ENCODE peak calls at places on chromosomes 1 and 21, in seven cellular contexts. One of them, this sample, is unnamed.

GRCh38 chr1:224879404-224879803 is 50.1 kb upstream of the DNAH14 start:
- DNase-seq in mammary epithelial cell: peak; percentile 25
- DNase-seq in tibial artery: no peak
- DNase-seq in omental fat pad: no peak
- DNase-seq in RWPE1: no peak
- DNase-seq in sigmoid colon: no peak
- DNase-seq in foreskin fibroblast: peak; percentile 45
- DNase-seq in this sample: peak; percentile 79

GRCh38 chr1:234437423-234438171 is 41.4 kb downstream of the TARBP1 start:
- DNase-seq in mammary epithelial cell: no peak
- DNase-seq in tibial artery: no peak
- DNase-seq in omental fat pad: no peak
- DNase-seq in RWPE1: no peak
- DNase-seq in sigmoid colon: peak; percentile 70
- DNase-seq in foreskin fibroblast: peak; percentile 7
- DNase-seq in this sample: peak; percentile 29

GRCh38 chr1:167713330-167714081 is 8.3 kb upstream of the MPZL1 start:
- DNase-seq in mammary epithelial cell: no peak
- DNase-seq in tibial artery: peak; percentile 70
- DNase-seq in omental fat pad: no peak
- DNase-seq in RWPE1: no peak
- DNase-seq in sigmoid colon: peak; percentile 77
- DNase-seq in foreskin fibroblast: no peak
- DNase-seq in this sample: no peak

GRCh38 chr1:15173863-15174614 is 20.5 kb downstream of the TMEM51 start:
- DNase-seq in mammary epithelial cell: peak; percentile 79
- DNase-seq in tibial artery: no peak
- DNase-seq in omental fat pad: no peak
- DNase-seq in RWPE1: no peak
- DNase-seq in sigmoid colon: no peak
- DNase-seq in foreskin fibroblast: no peak
- DNase-seq in this sample: no peak

GRCh38 chr1:173549813-173550212 is 53.1 kb downstream of the SLC9C2 start:
- DNase-seq in mammary epithelial cell: no peak
- DNase-seq in tibial artery: no peak
- DNase-seq in omental fat pad: no peak
- DNase-seq in RWPE1: no peak
- DNase-seq in sigmoid colon: no peak
- DNase-seq in foreskin fibroblast: no peak
- DNase-seq in this sample: no peak

GRCh38 chr1:214002060-214002459 is 14.3 kb downstream of the PROX1 start:
- DNase-seq in mammary epithelial cell: no peak
- DNase-seq in tibial artery: no peak
- DNase-seq in omental fat pad: no peak
- DNase-seq in RWPE1: no peak
- DNase-seq in sigmoid colon: no peak
- DNase-seq in foreskin fibroblast: no peak
- DNase-seq in this sample: no peak

GRCh38 chr1:78303620-78304019 is 187.2 kb upstream of the PTGFR start:
- DNase-seq in mammary epithelial cell: peak; percentile 92
- DNase-seq in tibial artery: no peak
- DNase-seq in omental fat pad: peak; percentile 27
- DNase-seq in RWPE1: peak; percentile 91
- DNase-seq in sigmoid colon: peak; percentile 84
- DNase-seq in foreskin fibroblast: peak; percentile 91
- DNase-seq in this sample: peak; percentile 96

GRCh38 chr1:36212782-36213181 is 11.5 kb upstream of the THRAP3 start:
- DNase-seq in mammary epithelial cell: no peak
- DNase-seq in tibial artery: no peak
- DNase-seq in omental fat pad: no peak
- DNase-seq in RWPE1: no peak
- DNase-seq in sigmoid colon: peak; percentile 12
- DNase-seq in foreskin fibroblast: no peak
- DNase-seq in this sample: no peak

GRCh38 chr1:100862591-100862990 is 32.1 kb downstream of the EXTL2 start:
- DNase-seq in mammary epithelial cell: peak; percentile 64
- DNase-seq in tibial artery: no peak
- DNase-seq in omental fat pad: no peak
- DNase-seq in RWPE1: no peak
- DNase-seq in sigmoid colon: no peak
- DNase-seq in foreskin fibroblast: peak; percentile 81
- DNase-seq in this sample: peak; percentile 90

GRCh38 chr1:40141878-40142535 is 19.2 kb upstream of the RLF start:
- DNase-seq in mammary epithelial cell: no peak
- DNase-seq in tibial artery: no peak
- DNase-seq in omental fat pad: no peak
- DNase-seq in RWPE1: no peak
- DNase-seq in sigmoid colon: no peak
- DNase-seq in foreskin fibroblast: no peak
- DNase-seq in this sample: no peak

GRCh38 chr21:32604484-32604883 is 7.7 kb downstream of the CFAP298 start:
- DNase-seq in mammary epithelial cell: no peak
- DNase-seq in tibial artery: no peak
- DNase-seq in omental fat pad: no peak
- DNase-seq in RWPE1: no peak
- DNase-seq in sigmoid colon: no peak
- DNase-seq in foreskin fibroblast: no peak
- DNase-seq in this sample: no peak

GRCh38 chr1:96927125-96927524 is 205.5 kb downstream of the PTBP2 start:
- DNase-seq in mammary epithelial cell: peak; percentile 32
- DNase-seq in tibial artery: no peak
- DNase-seq in omental fat pad: no peak
- DNase-seq in RWPE1: no peak
- DNase-seq in sigmoid colon: no peak
- DNase-seq in foreskin fibroblast: peak; percentile 40
- DNase-seq in this sample: peak; percentile 33

GRCh38 chr1:153678519-153679336 is at the start of gene NPR1:
- DNase-seq in mammary epithelial cell: peak; percentile 31
- DNase-seq in tibial artery: peak; percentile 89
- DNase-seq in omental fat pad: no peak
- DNase-seq in RWPE1: no peak
- DNase-seq in sigmoid colon: peak; percentile 91
- DNase-seq in foreskin fibroblast: peak; percentile 14
- DNase-seq in this sample: peak; percentile 27

GRCh38 chr1:77146270-77146669 is 73.0 kb downstream of the PIGK start:
- DNase-seq in mammary epithelial cell: no peak
- DNase-seq in tibial artery: no peak
- DNase-seq in omental fat pad: no peak
- DNase-seq in RWPE1: no peak
- DNase-seq in sigmoid colon: no peak
- DNase-seq in foreskin fibroblast: no peak
- DNase-seq in this sample: no peak

GRCh38 chr1:62384276-62385005 is 52.4 kb upstream of the USP1 start:
- DNase-seq in mammary epithelial cell: peak; percentile 68
- DNase-seq in tibial artery: no peak
- DNase-seq in omental fat pad: no peak
- DNase-seq in RWPE1: peak; percentile 50
- DNase-seq in sigmoid colon: no peak
- DNase-seq in foreskin fibroblast: peak; percentile 62
- DNase-seq in this sample: peak; percentile 95

GRCh38 chr1:183023601-183024351 is 556 bp downstream of the LAMC1 start:
- DNase-seq in mammary epithelial cell: peak; percentile 80
- DNase-seq in tibial artery: peak; percentile 78
- DNase-seq in omental fat pad: peak; percentile 38
- DNase-seq in RWPE1: peak; percentile 64
- DNase-seq in sigmoid colon: peak; percentile 81
- DNase-seq in foreskin fibroblast: no peak
- DNase-seq in this sample: peak; percentile 42

GRCh38 chr1:47507921-47508894 is 70.4 kb downstream of the FOXD2 start:
- DNase-seq in mammary epithelial cell: no peak
- DNase-seq in tibial artery: peak; percentile 80
- DNase-seq in omental fat pad: no peak
- DNase-seq in RWPE1: no peak
- DNase-seq in sigmoid colon: no peak
- DNase-seq in foreskin fibroblast: peak; percentile 8
- DNase-seq in this sample: no peak

GRCh38 chr1:244283772-244284171 is 167.9 kb downstream of the ADSS2 start:
- DNase-seq in mammary epithelial cell: no peak
- DNase-seq in tibial artery: no peak
- DNase-seq in omental fat pad: no peak
- DNase-seq in RWPE1: no peak
- DNase-seq in sigmoid colon: no peak
- DNase-seq in foreskin fibroblast: no peak
- DNase-seq in this sample: no peak

DNA sequence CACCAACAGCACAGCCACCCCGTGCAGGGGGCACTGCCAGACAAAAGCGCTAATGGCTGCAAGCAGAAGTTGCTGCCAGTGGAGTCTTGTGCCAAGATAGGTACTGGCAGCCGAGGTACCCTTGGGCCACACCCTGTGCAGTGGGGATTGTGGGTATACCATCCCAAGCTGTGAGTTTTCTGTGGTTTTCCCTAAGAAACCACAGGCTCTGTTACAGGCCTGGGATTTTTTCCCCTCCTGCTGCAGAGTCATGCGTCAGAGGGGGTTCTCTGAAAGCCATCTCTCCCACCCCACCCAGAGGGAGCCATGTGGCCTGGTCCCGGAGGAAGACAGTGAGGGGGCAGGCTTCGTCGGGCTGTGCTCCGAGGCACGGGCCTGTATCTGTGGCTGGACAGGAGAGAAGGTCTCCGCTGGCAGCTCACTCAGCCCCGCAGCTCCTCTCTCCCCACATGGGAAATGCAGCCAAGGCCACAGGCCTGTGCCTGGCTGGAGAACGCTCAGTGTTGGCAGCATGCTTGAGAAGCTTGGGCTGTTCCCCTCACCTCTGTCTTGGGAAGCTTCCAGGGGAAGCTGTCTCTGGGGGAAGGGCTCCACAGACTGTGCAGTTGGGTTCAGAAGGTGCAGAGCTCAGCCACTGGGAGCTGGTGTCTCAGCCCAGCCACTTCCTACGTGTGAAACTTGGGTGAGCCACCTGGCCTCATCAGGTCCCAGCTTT is 42.5 kb downstream of the NEK2 start:
- DNase-seq in mammary epithelial cell: peak; percentile 95
- DNase-seq in tibial artery: peak; percentile 76
- DNase-seq in omental fat pad: no peak
- DNase-seq in RWPE1: no peak
- DNase-seq in sigmoid colon: peak; percentile 78
- DNase-seq in foreskin fibroblast: no peak
- DNase-seq in this sample: peak; percentile 84
- TF ChIP-seq CTCF in mammary epithelial cell: no peak
- TF ChIP-seq CTCF in tibial artery: no peak
- TF ChIP-seq CTCF in omental fat pad: no peak
- TF ChIP-seq CTCF in RWPE1: no peak
- TF ChIP-seq CTCF in sigmoid colon: no peak
- TF ChIP-seq CTCF in foreskin fibroblast: no peak
- TF ChIP-seq CTCF in this sample: peak; percentile 1

GRCh38 chr21:31536138-31536537 is 123.4 kb upstream of the SOD1 start:
- DNase-seq in mammary epithelial cell: no peak
- DNase-seq in tibial artery: no peak
- DNase-seq in omental fat pad: no peak
- DNase-seq in RWPE1: no peak
- DNase-seq in sigmoid colon: no peak
- DNase-seq in foreskin fibroblast: no peak
- DNase-seq in this sample: no peak

GRCh38 chr21:31543191-31543590 is 116.3 kb upstream of the SOD1 start:
- DNase-seq in mammary epithelial cell: peak; percentile 48
- DNase-seq in tibial artery: no peak
- DNase-seq in omental fat pad: no peak
- DNase-seq in RWPE1: no peak
- DNase-seq in sigmoid colon: no peak
- DNase-seq in foreskin fibroblast: no peak
- DNase-seq in this sample: no peak

GRCh38 chr21:31538821-31539220 is 120.7 kb upstream of the SOD1 start:
- DNase-seq in mammary epithelial cell: no peak
- DNase-seq in tibial artery: no peak
- DNase-seq in omental fat pad: no peak
- DNase-seq in RWPE1: no peak
- DNase-seq in sigmoid colon: no peak
- DNase-seq in foreskin fibroblast: no peak
- DNase-seq in this sample: no peak

DNA sequence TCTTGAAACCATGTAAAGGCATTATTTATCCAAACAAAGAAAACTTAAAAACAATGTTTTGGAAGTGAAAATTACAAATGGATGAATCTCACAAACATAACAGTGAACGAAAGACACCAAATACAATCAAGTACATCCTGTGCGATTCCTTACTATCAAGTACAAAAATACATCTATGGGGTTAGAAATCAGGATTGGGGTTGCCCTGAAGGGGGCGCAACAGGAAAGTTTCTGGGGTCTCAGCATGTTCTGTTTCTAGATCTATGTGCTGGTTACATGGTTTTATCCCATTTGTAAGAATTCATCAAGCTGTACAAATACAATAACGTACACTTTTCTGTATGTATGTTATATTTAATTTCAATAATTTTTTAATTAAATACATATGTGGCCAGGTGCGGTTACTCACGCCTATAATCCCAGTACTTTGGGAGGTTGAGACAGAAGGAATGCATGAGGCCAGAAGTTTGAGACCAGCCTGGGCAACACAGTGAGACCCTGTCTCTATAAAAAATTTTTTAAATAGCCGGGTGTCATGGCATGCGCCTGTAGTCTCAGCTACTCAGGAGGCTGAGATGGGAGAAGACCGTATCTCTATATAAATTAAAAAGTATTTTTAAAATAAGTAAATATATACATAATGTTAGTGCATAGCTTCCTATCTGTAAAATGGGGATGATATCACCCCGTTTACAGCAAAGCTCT is 121.5 kb upstream of the SOD1 start:
- DNase-seq in mammary epithelial cell: no peak
- DNase-seq in tibial artery: no peak
- DNase-seq in omental fat pad: no peak
- DNase-seq in RWPE1: no peak
- DNase-seq in sigmoid colon: no peak
- DNase-seq in foreskin fibroblast: no peak
- DNase-seq in this sample: no peak
- TF ChIP-seq CTCF in mammary epithelial cell: no peak
- TF ChIP-seq CTCF in tibial artery: no peak
- TF ChIP-seq CTCF in omental fat pad: no peak
- TF ChIP-seq CTCF in RWPE1: no peak
- TF ChIP-seq CTCF in sigmoid colon: no peak
- TF ChIP-seq CTCF in foreskin fibroblast: no peak
- TF ChIP-seq CTCF in this sample: no peak

DNA sequence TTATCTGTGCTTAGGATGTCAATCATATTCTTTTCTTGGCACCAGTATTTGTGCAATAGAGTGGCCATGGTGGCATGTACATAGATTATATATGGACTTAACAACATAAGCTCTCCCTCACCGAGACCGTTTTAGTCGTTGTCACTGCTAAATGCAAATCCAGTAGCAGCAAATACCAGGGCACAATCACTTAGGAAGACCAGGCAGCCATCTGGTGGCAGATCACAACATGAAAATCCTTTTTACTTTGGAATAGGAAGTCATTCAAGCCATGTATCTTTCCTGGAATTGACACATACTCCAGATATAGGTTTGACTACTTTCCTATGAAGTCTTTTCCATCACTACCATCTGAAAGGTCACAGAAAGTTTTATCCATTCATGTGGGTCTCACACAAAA is 53.2 kb upstream of the C1orf87 start:
- DNase-seq in mammary epithelial cell: no peak
- DNase-seq in tibial artery: no peak
- DNase-seq in omental fat pad: no peak
- DNase-seq in RWPE1: no peak
- DNase-seq in sigmoid colon: no peak
- DNase-seq in foreskin fibroblast: no peak
- DNase-seq in this sample: no peak
- TF ChIP-seq CTCF in mammary epithelial cell: no peak
- TF ChIP-seq CTCF in tibial artery: peak; percentile 21
- TF ChIP-seq CTCF in omental fat pad: no peak
- TF ChIP-seq CTCF in RWPE1: no peak
- TF ChIP-seq CTCF in sigmoid colon: no peak
- TF ChIP-seq CTCF in foreskin fibroblast: no peak
- TF ChIP-seq CTCF in this sample: peak; percentile 34

GRCh38 chr1:98940069-98940468 is 64.6 kb downstream of the PLPPR5 start:
- DNase-seq in mammary epithelial cell: no peak
- DNase-seq in tibial artery: no peak
- DNase-seq in omental fat pad: no peak
- DNase-seq in RWPE1: no peak
- DNase-seq in sigmoid colon: no peak
- DNase-seq in foreskin fibroblast: no peak
- DNase-seq in this sample: no peak
- TF ChIP-seq CTCF in mammary epithelial cell: no peak
- TF ChIP-seq CTCF in tibial artery: no peak
- TF ChIP-seq CTCF in omental fat pad: no peak
- TF ChIP-seq CTCF in RWPE1: no peak
- TF ChIP-seq CTCF in sigmoid colon: no peak
- TF ChIP-seq CTCF in foreskin fibroblast: no peak
- TF ChIP-seq CTCF in this sample: no peak

This sample was measured in AG10803.